ENCODE peak calls at places on chromosome 7, in nine cellular contexts. One of them, this sample, is unnamed.

GRCh38 chr7:46226860-46227259 is 305.8 kb upstream of the IGFBP3 start:
- DNase-seq in AG04450: no peak
- DNase-seq in GM12864: no peak
- DNase-seq in cardiac fibroblast: peak
- DNase-seq in sigmoid colon: no peak
- DNase-seq in fibroblast of mammary gland: peak
- DNase-seq in testis: no peak
- DNase-seq in AG10803: no peak
- DNase-seq in nephron progenitor cell: no peak
- DNase-seq in this sample: peak

GRCh38 chr7:130352335-130353074 is 7.9 kb downstream of the CPA5 start:
- DNase-seq in AG04450: no peak
- DNase-seq in GM12864: no peak
- DNase-seq in cardiac fibroblast: peak
- DNase-seq in sigmoid colon: no peak
- DNase-seq in fibroblast of mammary gland: peak
- DNase-seq in testis: no peak
- DNase-seq in AG10803: peak
- DNase-seq in nephron progenitor cell: no peak
- DNase-seq in this sample: peak

GRCh38 chr7:128215739-128216138 is 25.3 kb upstream of the LEP start:
- DNase-seq in AG04450: no peak
- DNase-seq in GM12864: no peak
- DNase-seq in cardiac fibroblast: peak
- DNase-seq in sigmoid colon: peak
- DNase-seq in fibroblast of mammary gland: peak
- DNase-seq in testis: no peak
- DNase-seq in AG10803: peak
- DNase-seq in nephron progenitor cell: no peak
- DNase-seq in this sample: peak

GRCh38 chr7:139673230-139673629 is 104.6 kb downstream of the HIPK2 start:
- DNase-seq in AG04450: no peak
- DNase-seq in GM12864: peak
- DNase-seq in cardiac fibroblast: no peak
- DNase-seq in sigmoid colon: no peak
- DNase-seq in fibroblast of mammary gland: no peak
- DNase-seq in testis: no peak
- DNase-seq in AG10803: no peak
- DNase-seq in nephron progenitor cell: no peak
- DNase-seq in this sample: peak

GRCh38 chr7:27709137-27710075 is 30.6 kb upstream of the TAX1BP1 start:
- DNase-seq in AG04450: peak
- DNase-seq in GM12864: no peak
- DNase-seq in cardiac fibroblast: peak
- DNase-seq in sigmoid colon: no peak
- DNase-seq in fibroblast of mammary gland: peak
- DNase-seq in testis: no peak
- DNase-seq in AG10803: peak
- DNase-seq in nephron progenitor cell: no peak
- DNase-seq in this sample: peak

GRCh38 chr7:117759950-117760640 is 113.1 kb downstream of the CTTNBP2 start:
- DNase-seq in AG04450: peak
- DNase-seq in GM12864: no peak
- DNase-seq in cardiac fibroblast: no peak
- DNase-seq in sigmoid colon: no peak
- DNase-seq in fibroblast of mammary gland: peak
- DNase-seq in testis: no peak
- DNase-seq in AG10803: peak
- DNase-seq in nephron progenitor cell: no peak
- DNase-seq in this sample: no peak

GRCh38 chr7:90698616-90699015 is 102.5 kb downstream of the CDK14 start:
- DNase-seq in AG04450: no peak
- DNase-seq in GM12864: no peak
- DNase-seq in cardiac fibroblast: no peak
- DNase-seq in sigmoid colon: no peak
- DNase-seq in fibroblast of mammary gland: no peak
- DNase-seq in testis: no peak
- DNase-seq in AG10803: no peak
- DNase-seq in nephron progenitor cell: no peak
- DNase-seq in this sample: no peak

GRCh38 chr7:134888141-134888740 is 98.1 kb upstream of the AGBL3 start:
- DNase-seq in AG04450: no peak
- DNase-seq in GM12864: no peak
- DNase-seq in cardiac fibroblast: no peak
- DNase-seq in sigmoid colon: no peak
- DNase-seq in fibroblast of mammary gland: no peak
- DNase-seq in testis: no peak
- DNase-seq in AG10803: no peak
- DNase-seq in nephron progenitor cell: no peak
- DNase-seq in this sample: peak

GRCh38 chr7:130912910-130913720 is 179.1 kb upstream of the KLF14 start:
- DNase-seq in AG04450: peak
- DNase-seq in GM12864: peak
- DNase-seq in cardiac fibroblast: peak
- DNase-seq in sigmoid colon: peak
- DNase-seq in fibroblast of mammary gland: peak
- DNase-seq in testis: no peak
- DNase-seq in AG10803: peak
- DNase-seq in nephron progenitor cell: no peak
- DNase-seq in this sample: peak

GRCh38 chr7:25125137-25125946 is at the start of gene CYCS:
- DNase-seq in AG04450: peak
- DNase-seq in GM12864: peak
- DNase-seq in cardiac fibroblast: peak
- DNase-seq in sigmoid colon: peak
- DNase-seq in fibroblast of mammary gland: peak
- DNase-seq in testis: peak
- DNase-seq in AG10803: peak
- DNase-seq in nephron progenitor cell: peak
- DNase-seq in this sample: peak

GRCh38 chr7:2478387-2478760 is 2.2 kb upstream of the GRIFIN start:
- DNase-seq in AG04450: no peak
- DNase-seq in GM12864: no peak
- DNase-seq in cardiac fibroblast: peak
- DNase-seq in sigmoid colon: peak
- DNase-seq in fibroblast of mammary gland: peak
- DNase-seq in testis: peak
- DNase-seq in AG10803: peak
- DNase-seq in nephron progenitor cell: no peak
- DNase-seq in this sample: peak

GRCh38 chr7:139683137-139683871 is 94.5 kb downstream of the HIPK2 start:
- DNase-seq in AG04450: no peak
- DNase-seq in GM12864: no peak
- DNase-seq in cardiac fibroblast: peak
- DNase-seq in sigmoid colon: no peak
- DNase-seq in fibroblast of mammary gland: peak
- DNase-seq in testis: no peak
- DNase-seq in AG10803: peak
- DNase-seq in nephron progenitor cell: no peak
- DNase-seq in this sample: no peak

GRCh38 chr7:93147358-93147757 is 827 bp downstream of the SAMD9L start:
- DNase-seq in AG04450: no peak
- DNase-seq in GM12864: peak
- DNase-seq in cardiac fibroblast: peak
- DNase-seq in sigmoid colon: peak
- DNase-seq in fibroblast of mammary gland: peak
- DNase-seq in testis: peak
- DNase-seq in AG10803: peak
- DNase-seq in nephron progenitor cell: no peak
- DNase-seq in this sample: peak

GRCh38 chr7:50793115-50793946 is 10.6 kb upstream of the GRB10 start:
- DNase-seq in AG04450: no peak
- DNase-seq in GM12864: no peak
- DNase-seq in cardiac fibroblast: peak
- DNase-seq in sigmoid colon: peak
- DNase-seq in fibroblast of mammary gland: peak
- DNase-seq in testis: peak
- DNase-seq in AG10803: peak
- DNase-seq in nephron progenitor cell: peak
- DNase-seq in this sample: peak

GRCh38 chr7:50795253-50795652 is 12.6 kb upstream of the GRB10 start:
- DNase-seq in AG04450: no peak
- DNase-seq in GM12864: no peak
- DNase-seq in cardiac fibroblast: no peak
- DNase-seq in sigmoid colon: no peak
- DNase-seq in fibroblast of mammary gland: no peak
- DNase-seq in testis: no peak
- DNase-seq in AG10803: no peak
- DNase-seq in nephron progenitor cell: no peak
- DNase-seq in this sample: no peak

GRCh38 chr7:50793947-50794570 is 11.4 kb upstream of the GRB10 start:
- DNase-seq in AG04450: no peak
- DNase-seq in GM12864: no peak
- DNase-seq in cardiac fibroblast: no peak
- DNase-seq in sigmoid colon: no peak
- DNase-seq in fibroblast of mammary gland: no peak
- DNase-seq in testis: no peak
- DNase-seq in AG10803: no peak
- DNase-seq in nephron progenitor cell: no peak
- DNase-seq in this sample: no peak

GRCh38 chr7:50798126-50798525 is 15.4 kb upstream of the GRB10 start:
- DNase-seq in AG04450: no peak
- DNase-seq in GM12864: no peak
- DNase-seq in cardiac fibroblast: no peak
- DNase-seq in sigmoid colon: no peak
- DNase-seq in fibroblast of mammary gland: peak
- DNase-seq in testis: no peak
- DNase-seq in AG10803: no peak
- DNase-seq in nephron progenitor cell: no peak
- DNase-seq in this sample: no peak

DNA sequence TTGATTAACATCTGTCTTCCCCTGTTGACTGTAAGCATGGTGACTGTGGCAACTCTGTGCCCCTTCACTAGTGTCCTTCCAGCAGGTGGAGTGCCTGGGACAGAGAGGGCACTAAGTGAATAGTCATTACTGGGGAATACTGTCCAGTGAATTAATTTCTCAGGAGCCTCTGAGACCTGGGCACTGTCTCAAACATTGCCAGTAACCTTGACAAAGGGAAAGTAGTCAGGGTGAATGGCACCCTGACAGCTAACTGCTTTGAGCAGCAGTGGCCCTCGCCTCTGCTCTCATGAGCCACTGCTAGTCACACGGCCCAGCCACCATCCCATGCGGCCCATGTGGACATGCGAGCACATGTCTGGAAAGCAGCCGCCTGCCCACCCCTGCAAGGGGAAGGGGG is 13.1 kb upstream of the GRB10 start:
- DNase-seq in AG04450: no peak
- DNase-seq in GM12864: no peak
- DNase-seq in cardiac fibroblast: no peak
- DNase-seq in sigmoid colon: no peak
- DNase-seq in fibroblast of mammary gland: no peak
- DNase-seq in testis: no peak
- DNase-seq in AG10803: no peak
- DNase-seq in nephron progenitor cell: no peak
- DNase-seq in this sample: no peak
- TF ChIP-seq CTCF in AG04450: no peak
- TF ChIP-seq CTCF in GM12864: no peak
- TF ChIP-seq CTCF in cardiac fibroblast: peak
- TF ChIP-seq CTCF in sigmoid colon: no peak
- TF ChIP-seq CTCF in fibroblast of mammary gland: no peak
- TF ChIP-seq CTCF in testis: no peak
- TF ChIP-seq CTCF in AG10803: peak
- TF ChIP-seq CTCF in nephron progenitor cell: no peak
- TF ChIP-seq CTCF in this sample: no peak

DNA sequence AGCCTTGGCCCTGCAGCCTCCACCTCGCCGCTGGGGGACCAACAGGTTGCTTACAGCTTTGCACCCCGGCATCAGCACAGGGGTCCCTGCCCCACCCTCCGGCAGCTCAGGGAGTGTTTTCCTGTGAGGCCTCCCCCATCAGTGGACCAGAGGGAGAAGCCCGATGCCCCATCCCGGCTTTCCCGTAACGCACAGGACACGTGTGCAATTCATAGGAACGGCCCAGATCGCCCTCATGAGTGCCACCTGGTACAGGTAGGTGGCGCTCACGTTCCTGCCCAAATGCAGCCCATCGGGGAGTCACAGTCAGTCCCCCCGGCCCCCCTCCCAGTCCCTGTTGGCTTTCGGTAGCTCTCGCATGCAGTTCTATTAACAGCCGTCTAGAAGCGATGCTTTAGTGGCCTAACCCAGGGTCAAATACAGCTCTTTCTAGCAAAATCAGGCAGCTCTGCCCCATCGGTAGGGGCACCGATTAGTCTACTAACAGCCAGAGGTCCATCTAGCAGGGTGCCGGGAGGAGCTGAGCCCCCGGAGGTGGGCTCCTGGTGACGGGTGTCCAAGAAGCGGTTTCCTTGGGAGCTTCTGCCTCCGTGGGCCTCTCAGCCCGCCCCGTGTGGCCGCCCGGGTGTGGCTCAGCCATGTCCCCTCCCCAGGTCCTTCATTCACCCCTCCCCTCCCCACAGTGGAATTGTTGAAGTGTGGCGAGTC is 48.4 kb upstream of the GTF2IRD1 start:
- DNase-seq in AG04450: no peak
- DNase-seq in GM12864: no peak
- DNase-seq in cardiac fibroblast: no peak
- DNase-seq in sigmoid colon: peak
- DNase-seq in fibroblast of mammary gland: peak
- DNase-seq in testis: no peak
- DNase-seq in AG10803: no peak
- DNase-seq in nephron progenitor cell: peak
- DNase-seq in this sample: no peak
- TF ChIP-seq CTCF in AG04450: peak
- TF ChIP-seq CTCF in GM12864: peak
- TF ChIP-seq CTCF in cardiac fibroblast: no peak
- TF ChIP-seq CTCF in sigmoid colon: peak
- TF ChIP-seq CTCF in fibroblast of mammary gland: peak
- TF ChIP-seq CTCF in testis: no peak
- TF ChIP-seq CTCF in AG10803: no peak
- TF ChIP-seq CTCF in nephron progenitor cell: peak
- TF ChIP-seq CTCF in this sample: peak

DNA sequence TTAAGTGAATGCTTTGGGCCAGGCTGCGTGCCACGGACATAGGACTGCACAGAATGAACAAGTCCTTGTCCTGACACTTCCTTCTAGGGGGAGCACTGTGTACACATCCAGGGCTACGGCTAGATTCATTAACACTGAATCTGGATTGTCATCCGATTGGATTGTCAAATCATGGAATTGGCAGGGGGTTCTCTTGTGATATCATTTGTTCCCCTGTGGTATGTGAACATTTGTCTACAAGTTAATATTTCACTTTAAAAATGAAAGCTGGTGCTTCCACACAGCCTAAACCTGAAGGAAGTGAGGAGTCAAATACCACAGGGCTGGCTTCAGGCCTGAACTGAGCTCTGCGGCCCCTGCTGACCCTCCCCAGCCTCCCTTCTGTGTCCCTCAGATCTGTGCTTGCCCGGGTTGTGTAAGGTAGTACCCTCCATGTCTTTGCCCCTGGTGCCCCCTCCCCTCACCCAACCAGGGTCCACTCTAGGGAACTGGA is 75.6 kb downstream of the SNX10 start:
- DNase-seq in AG04450: no peak
- DNase-seq in GM12864: no peak
- DNase-seq in cardiac fibroblast: no peak
- DNase-seq in sigmoid colon: no peak
- DNase-seq in fibroblast of mammary gland: no peak
- DNase-seq in testis: no peak
- DNase-seq in AG10803: no peak
- DNase-seq in nephron progenitor cell: no peak
- DNase-seq in this sample: no peak
- TF ChIP-seq CTCF in AG04450: no peak
- TF ChIP-seq CTCF in GM12864: no peak
- TF ChIP-seq CTCF in cardiac fibroblast: no peak
- TF ChIP-seq CTCF in sigmoid colon: no peak
- TF ChIP-seq CTCF in fibroblast of mammary gland: no peak
- TF ChIP-seq CTCF in testis: no peak
- TF ChIP-seq CTCF in AG10803: no peak
- TF ChIP-seq CTCF in nephron progenitor cell: no peak
- TF ChIP-seq CTCF in this sample: no peak

GRCh38 chr7:67566101-67566500 is 569.5 kb downstream of the TYW1 start:
- DNase-seq in AG04450: no peak
- DNase-seq in GM12864: no peak
- DNase-seq in cardiac fibroblast: no peak
- DNase-seq in sigmoid colon: no peak
- DNase-seq in fibroblast of mammary gland: no peak
- DNase-seq in testis: no peak
- DNase-seq in AG10803: peak
- DNase-seq in nephron progenitor cell: no peak
- DNase-seq in this sample: no peak
- TF ChIP-seq CTCF in AG04450: no peak
- TF ChIP-seq CTCF in GM12864: no peak
- TF ChIP-seq CTCF in cardiac fibroblast: no peak
- TF ChIP-seq CTCF in sigmoid colon: no peak
- TF ChIP-seq CTCF in fibroblast of mammary gland: no peak
- TF ChIP-seq CTCF in testis: no peak
- TF ChIP-seq CTCF in AG10803: no peak
- TF ChIP-seq CTCF in nephron progenitor cell: no peak
- TF ChIP-seq CTCF in this sample: no peak